ENCODE peak calls at places on chromosomes 12 and 14, in four cellular contexts. One of them, this sample, is unnamed.
A peak's percentile ranks its signal among the peaks of the same experiment; 100 is the strongest.

GRCh38 chr14:30655124-30655523 is 33.0 kb downstream of the SCFD1 start:
- DNase-seq in HepG2: no peak
- DNase-seq in K562: no peak
- DNase-seq in GM12878: no peak
- DNase-seq in this sample: no peak

GRCh38 chr12:120278137-120279069 is 12.9 kb upstream of the PXN start:
- DNase-seq in HepG2: no peak
- DNase-seq in K562: no peak
- DNase-seq in GM12878: no peak
- DNase-seq in this sample: no peak

GRCh38 chr12:62581288-62582064 is 114.8 kb downstream of the MON2 start:
- DNase-seq in HepG2: peak; percentile 28
- DNase-seq in K562: peak; percentile 35
- DNase-seq in GM12878: no peak
- DNase-seq in this sample: peak; percentile 74

GRCh38 chr12:68638171-68638570 is 27.5 kb downstream of the RAP1B start:
- DNase-seq in HepG2: no peak
- DNase-seq in GM12878: no peak
- DNase-seq in K562: no peak
- DNase-seq in this sample: no peak

GRCh38 chr14:44962573-44963528 is 861 bp downstream of the TOGARAM1 start:
- DNase-seq in K562: peak; percentile 8
- DNase-seq in HepG2: no peak
- DNase-seq in GM12878: no peak
- DNase-seq in this sample: no peak

GRCh38 chr12:15152456-15152855 is 68.8 kb downstream of the RERG start:
- DNase-seq in K562: no peak
- DNase-seq in GM12878: no peak
- DNase-seq in HepG2: no peak
- DNase-seq in this sample: no peak

GRCh38 chr12:31736472-31736871 is 7.7 kb upstream of the AMN1 start:
- DNase-seq in HepG2: no peak
- DNase-seq in K562: no peak
- DNase-seq in GM12878: no peak
- DNase-seq in this sample: no peak

GRCh38 chr14:44914849-44915248 is 46.9 kb downstream of the KLHL28 start:
- DNase-seq in GM12878: no peak
- DNase-seq in HepG2: peak; percentile 45
- DNase-seq in K562: no peak
- DNase-seq in this sample: no peak

GRCh38 chr12:41606741-41607460 is 418.8 kb downstream of the PDZRN4 start:
- DNase-seq in K562: no peak
- DNase-seq in HepG2: no peak
- DNase-seq in GM12878: no peak
- DNase-seq in this sample: no peak

GRCh38 chr12:123471374-123472068 is 13.6 kb downstream of the SNRNP35 start:
- DNase-seq in HepG2: peak; percentile 50
- DNase-seq in K562: no peak
- DNase-seq in GM12878: no peak
- DNase-seq in this sample: peak; percentile 28

GRCh38 chr12:124177276-124177950 is 117.5 kb upstream of the RFLNA start:
- DNase-seq in K562: no peak
- DNase-seq in GM12878: no peak
- DNase-seq in HepG2: no peak
- DNase-seq in this sample: no peak

GRCh38 chr12:6834254-6834653 is 6.0 kb downstream of the P3H3 start:
- DNase-seq in GM12878: no peak
- DNase-seq in HepG2: no peak
- DNase-seq in K562: no peak
- DNase-seq in this sample: no peak

GRCh38 chr12:118055144-118055557 is 5.8 kb downstream of the WSB2 start:
- DNase-seq in GM12878: no peak
- DNase-seq in HepG2: peak; percentile 68
- DNase-seq in K562: peak; percentile 64
- DNase-seq in this sample: peak; percentile 82

GRCh38 chr14:68081489-68081888 is 261.9 kb downstream of the RAD51B start:
- DNase-seq in HepG2: no peak
- DNase-seq in GM12878: no peak
- DNase-seq in K562: no peak
- DNase-seq in this sample: no peak

GRCh38 chr14:105850853-105851581 is 324.6 kb downstream of the TMEM121 start:
- DNase-seq in GM12878: no peak
- DNase-seq in HepG2: no peak
- DNase-seq in K562: no peak
- DNase-seq in this sample: no peak

GRCh38 chr14:45251912-45252311 is 1.1 kb downstream of the MIS18BP1 start:
- DNase-seq in HepG2: peak; percentile 16
- DNase-seq in GM12878: peak; percentile 67
- DNase-seq in K562: peak; percentile 12
- DNase-seq in this sample: peak; percentile 27

GRCh38 chr12:93825501-93825888 is 148.3 kb downstream of the CRADD start:
- DNase-seq in GM12878: no peak
- DNase-seq in HepG2: no peak
- DNase-seq in K562: no peak
- DNase-seq in this sample: no peak

GRCh38 chr12:33440477-33440876 is 858 bp upstream of the SYT10 start:
- DNase-seq in K562: no peak
- DNase-seq in GM12878: no peak
- DNase-seq in HepG2: no peak
- DNase-seq in this sample: no peak

GRCh38 chr12:18079541-18080230 is 10.3 kb downstream of the RERGL start:
- DNase-seq in GM12878: no peak
- DNase-seq in HepG2: no peak
- DNase-seq in K562: no peak
- DNase-seq in this sample: no peak

GRCh38 chr12:56220611-56221232 is 1.0 kb downstream of the RNF41 start:
- DNase-seq in GM12878: peak; percentile 30
- DNase-seq in HepG2: no peak
- DNase-seq in K562: no peak
- DNase-seq in this sample: no peak

GRCh38 chr14:101773378-101773777 is 11.9 kb downstream of the PPP2R5C start:
- DNase-seq in GM12878: no peak
- DNase-seq in K562: no peak
- DNase-seq in HepG2: no peak
- DNase-seq in this sample: no peak

GRCh38 chr12:105100998-105101397 is 6.5 kb upstream of the WASHC4 start:
- DNase-seq in GM12878: no peak
- DNase-seq in HepG2: no peak
- DNase-seq in K562: no peak
- DNase-seq in this sample: no peak
- TF ChIP-seq ESRRA in GM12878: no peak
- TF ChIP-seq ESRRA in HepG2: no peak
- TF ChIP-seq ESRRA in K562: no peak
- TF ChIP-seq ESRRA in this sample: no peak

GRCh38 chr14:64513271-64513670 is 8.7 kb downstream of the ZBTB1 start:
- DNase-seq in HepG2: no peak
- DNase-seq in GM12878: no peak
- DNase-seq in K562: no peak
- DNase-seq in this sample: no peak

GRCh38 chr14:64516969-64517368 is 12.4 kb downstream of the ZBTB1 start:
- DNase-seq in GM12878: no peak
- DNase-seq in HepG2: no peak
- DNase-seq in K562: no peak
- DNase-seq in this sample: no peak

GRCh38 chr14:64510825-64511679 is 6.5 kb downstream of the ZBTB1 start:
- DNase-seq in HepG2: peak; percentile 64
- DNase-seq in GM12878: no peak
- DNase-seq in K562: peak; percentile 26
- DNase-seq in this sample: peak; percentile 76

GRCh38 chr14:64518229-64518628 is 13.7 kb downstream of the ZBTB1 start:
- DNase-seq in GM12878: no peak
- DNase-seq in K562: no peak
- DNase-seq in HepG2: no peak
- DNase-seq in this sample: no peak

DNA sequence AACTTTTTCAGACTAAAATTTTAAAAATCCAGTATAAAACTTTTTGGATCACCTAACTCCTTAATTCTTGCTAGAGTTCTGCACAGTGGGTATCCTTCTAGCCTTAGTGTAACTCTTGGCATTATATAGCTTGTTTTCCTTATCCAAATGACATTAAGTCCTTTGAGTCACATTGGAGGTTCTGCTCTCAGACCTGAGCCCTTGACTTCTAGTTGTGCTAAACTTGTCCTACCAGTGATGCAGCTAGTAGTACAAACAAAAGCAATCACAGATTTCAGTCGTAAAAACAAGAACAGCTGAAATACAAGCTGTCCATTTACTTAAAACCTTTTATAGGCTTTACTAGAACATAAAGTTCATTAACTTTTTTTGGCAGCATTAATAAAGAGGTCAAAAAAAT is 10.5 kb downstream of the ZBTB1 start:
- DNase-seq in GM12878: no peak
- DNase-seq in HepG2: no peak
- DNase-seq in K562: no peak
- DNase-seq in this sample: no peak
- H3K4me1 ChIP-seq in GM12878: peaks cover 17% of the 10 kb centered on the region
- H3K4me1 ChIP-seq in HepG2: peaks cover 17% of the 10 kb centered on the region
- H3K4me1 ChIP-seq in K562: no peaks in the 10 kb centered on the region
- H3K4me1 ChIP-seq in this sample: peaks cover 53% of the 10 kb centered on the region

DNA sequence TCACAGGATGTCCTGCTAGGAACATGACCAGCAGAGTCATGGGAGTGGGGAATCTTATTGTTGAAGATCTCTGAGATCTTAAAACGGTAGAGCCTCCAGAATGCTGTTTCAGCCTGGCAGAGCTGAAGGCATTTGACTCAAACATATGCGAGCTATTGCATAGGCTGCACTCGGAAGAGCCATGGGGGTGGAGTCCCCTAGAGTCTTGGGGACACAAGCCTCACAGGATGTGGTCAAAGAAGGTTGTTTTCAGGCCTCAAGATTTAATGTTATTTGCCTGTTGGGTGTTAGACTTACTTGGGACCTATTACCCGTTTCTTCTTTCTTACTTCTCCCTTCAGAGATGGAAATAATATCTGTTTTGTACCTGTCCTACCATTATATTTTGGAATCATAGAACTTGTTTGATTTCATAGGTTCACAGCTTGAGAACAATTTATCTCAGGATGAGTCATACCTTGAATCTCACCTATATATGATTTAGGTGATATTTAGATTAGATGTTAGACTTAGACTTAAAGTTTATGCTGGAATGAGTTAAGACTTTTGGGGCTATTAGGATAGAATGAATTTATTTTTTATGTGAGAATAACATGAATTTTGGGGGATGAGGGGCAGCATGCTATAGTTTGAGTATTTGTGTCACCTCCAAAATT is 172.2 kb upstream of the ATP2B1 start:
- DNase-seq in GM12878: peak; percentile 91
- DNase-seq in HepG2: no peak
- DNase-seq in K562: no peak
- DNase-seq in this sample: no peak
- TF ChIP-seq RAD21 in GM12878: peak; percentile 31
- TF ChIP-seq RAD21 in HepG2: no peak
- TF ChIP-seq RAD21 in K562: no peak
- TF ChIP-seq RAD21 in this sample: no peak

DNA sequence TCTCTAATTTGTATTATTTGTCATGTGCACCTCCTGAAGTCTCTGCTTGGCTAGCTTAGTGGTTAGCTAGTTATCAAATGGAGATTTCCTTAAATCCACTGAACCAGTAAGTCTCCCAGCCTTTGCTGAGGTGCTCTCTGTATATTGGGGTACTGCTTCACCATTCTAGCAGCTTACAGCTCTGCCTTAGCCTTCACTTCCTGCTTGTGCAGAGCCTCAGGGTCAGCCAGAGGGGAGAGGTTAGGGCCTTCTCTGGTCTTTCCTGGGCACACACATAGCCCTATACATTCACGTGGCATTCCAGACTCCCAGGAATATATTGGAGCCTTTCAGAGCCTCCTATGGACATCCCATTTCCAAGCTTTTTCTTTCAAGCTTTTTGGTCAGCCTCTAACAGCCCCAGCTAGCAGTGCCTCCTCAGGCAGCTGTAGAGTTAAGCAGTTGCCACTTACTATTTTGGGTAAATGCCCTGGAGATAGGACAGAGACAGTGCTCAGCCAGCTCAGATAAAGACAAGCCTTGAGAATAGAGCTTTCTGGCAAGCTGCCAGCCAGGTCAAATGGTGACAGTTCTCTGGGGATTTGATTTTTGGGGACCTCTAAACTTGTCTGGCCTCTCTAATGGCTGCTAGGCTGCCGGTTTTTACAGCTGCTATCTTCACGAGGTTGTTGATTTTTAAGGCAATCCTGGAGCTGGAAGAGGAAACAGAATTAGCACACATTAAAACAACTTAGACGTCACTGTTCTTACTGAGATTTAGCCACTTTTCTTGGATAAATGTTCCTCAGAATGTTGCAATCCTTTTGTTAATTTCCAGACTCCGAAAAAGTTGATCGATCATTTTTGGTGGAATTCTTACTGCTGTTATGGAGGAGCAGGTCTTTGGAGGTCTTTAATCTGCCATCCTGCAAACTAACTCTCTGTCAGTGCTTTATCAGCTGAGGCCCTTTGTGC is 32.9 kb downstream of the FBXW8 start:
- DNase-seq in HepG2: no peak
- DNase-seq in GM12878: no peak
- DNase-seq in K562: no peak
- DNase-seq in this sample: no peak
- TF ChIP-seq ESRRA in HepG2: no peak
- TF ChIP-seq ESRRA in GM12878: no peak
- TF ChIP-seq ESRRA in K562: no peak
- TF ChIP-seq ESRRA in this sample: no peak